ENCODE peak calls at places on chromosomes 7 and 10, in eight cellular contexts. One of them, this sample, is unnamed.

GRCh38 chr10:58806323-58806722 is 293.7 kb downstream of the BICC1 start:
- DNase-seq in body of pancreas: no peak
- DNase-seq in heart left ventricle: no peak
- DNase-seq in HCT116: no peak
- DNase-seq in esophagus squamous epithelium: no peak
- DNase-seq in tibial nerve: no peak
- DNase-seq in suprapubic skin: no peak
- DNase-seq in stomach: no peak
- DNase-seq in this sample: no peak

GRCh38 chr10:21090609-21091082 is 193.5 kb upstream of the NEBL start:
- DNase-seq in stomach: no peak
- DNase-seq in esophagus squamous epithelium: no peak
- DNase-seq in suprapubic skin: no peak
- DNase-seq in heart left ventricle: no peak
- DNase-seq in HCT116: no peak
- DNase-seq in body of pancreas: no peak
- DNase-seq in tibial nerve: no peak
- DNase-seq in this sample: no peak

GRCh38 chr7:54757711-54758110 is 1.3 kb downstream of the SEC61G start:
- DNase-seq in HCT116: no peak
- DNase-seq in heart left ventricle: no peak
- DNase-seq in esophagus squamous epithelium: no peak
- DNase-seq in suprapubic skin: no peak
- DNase-seq in tibial nerve: no peak
- DNase-seq in body of pancreas: no peak
- DNase-seq in stomach: no peak
- DNase-seq in this sample: no peak

GRCh38 chr10:17891435-17891834 is 60.3 kb upstream of the SLC39A12 start:
- DNase-seq in suprapubic skin: no peak
- DNase-seq in esophagus squamous epithelium: no peak
- DNase-seq in stomach: no peak
- DNase-seq in HCT116: no peak
- DNase-seq in tibial nerve: no peak
- DNase-seq in heart left ventricle: no peak
- DNase-seq in body of pancreas: peak; percentile 32
- DNase-seq in this sample: no peak

GRCh38 chr7:38284553-38284952 is 11.1 kb upstream of the TARP start:
- DNase-seq in tibial nerve: no peak
- DNase-seq in stomach: no peak
- DNase-seq in heart left ventricle: no peak
- DNase-seq in suprapubic skin: no peak
- DNase-seq in esophagus squamous epithelium: no peak
- DNase-seq in body of pancreas: no peak
- DNase-seq in HCT116: no peak
- DNase-seq in this sample: no peak

GRCh38 chr7:78563186-78563585 is 764.6 kb downstream of the PHTF2 start:
- DNase-seq in HCT116: no peak
- DNase-seq in suprapubic skin: no peak
- DNase-seq in stomach: no peak
- DNase-seq in tibial nerve: no peak
- DNase-seq in heart left ventricle: no peak
- DNase-seq in body of pancreas: no peak
- DNase-seq in esophagus squamous epithelium: no peak
- DNase-seq in this sample: no peak

GRCh38 chr7:97973206-97973658 is 16.8 kb downstream of the OCM2 start:
- DNase-seq in stomach: no peak
- DNase-seq in esophagus squamous epithelium: no peak
- DNase-seq in heart left ventricle: no peak
- DNase-seq in suprapubic skin: no peak
- DNase-seq in HCT116: peak; percentile 87
- DNase-seq in tibial nerve: no peak
- DNase-seq in body of pancreas: peak; percentile 95
- DNase-seq in this sample: no peak

GRCh38 chr7:77460057-77460486 is 43.9 kb upstream of the GSAP start:
- DNase-seq in esophagus squamous epithelium: no peak
- DNase-seq in tibial nerve: no peak
- DNase-seq in heart left ventricle: no peak
- DNase-seq in HCT116: peak; percentile 12
- DNase-seq in suprapubic skin: no peak
- DNase-seq in body of pancreas: no peak
- DNase-seq in stomach: no peak
- DNase-seq in this sample: no peak

GRCh38 chr7:131026297-131027003 is 292.4 kb upstream of the KLF14 start:
- DNase-seq in body of pancreas: no peak
- DNase-seq in HCT116: no peak
- DNase-seq in stomach: no peak
- DNase-seq in tibial nerve: no peak
- DNase-seq in suprapubic skin: no peak
- DNase-seq in heart left ventricle: no peak
- DNase-seq in esophagus squamous epithelium: no peak
- DNase-seq in this sample: no peak

GRCh38 chr10:123755061-123755460 is 88.9 kb downstream of the GPR26 start:
- DNase-seq in HCT116: no peak
- DNase-seq in stomach: no peak
- DNase-seq in suprapubic skin: no peak
- DNase-seq in esophagus squamous epithelium: no peak
- DNase-seq in body of pancreas: no peak
- DNase-seq in heart left ventricle: no peak
- DNase-seq in tibial nerve: no peak
- DNase-seq in this sample: no peak

DNA sequence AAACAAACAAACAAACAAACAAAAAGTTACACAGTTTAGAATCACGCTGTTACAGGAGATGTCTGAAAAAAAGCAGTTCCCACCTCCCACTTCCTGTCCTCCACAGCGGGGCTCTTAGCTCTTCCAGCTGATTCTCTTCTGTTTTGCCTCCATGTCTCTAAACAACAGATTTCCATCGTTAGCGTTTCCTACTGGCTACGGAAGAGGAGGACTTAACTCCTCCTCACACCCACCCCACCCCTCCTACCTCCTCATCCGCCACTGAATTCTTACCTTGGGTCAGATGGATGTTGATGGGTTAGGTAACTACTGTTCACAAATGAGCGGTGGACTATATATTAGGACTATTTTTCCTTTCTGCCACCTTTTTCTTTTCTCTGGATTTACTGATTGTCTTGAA is 36.8 kb upstream of the NUB1 start:
- DNase-seq in tibial nerve: no peak
- DNase-seq in body of pancreas: no peak
- DNase-seq in suprapubic skin: no peak
- DNase-seq in stomach: no peak
- DNase-seq in esophagus squamous epithelium: no peak
- DNase-seq in HCT116: no peak
- DNase-seq in heart left ventricle: no peak
- DNase-seq in this sample: no peak
- H3K4me3 ChIP-seq in tibial nerve: no peak overlapping the region
- H3K4me3 ChIP-seq in body of pancreas: no peak overlapping the region
- H3K4me3 ChIP-seq in suprapubic skin: no peak overlapping the region
- H3K4me3 ChIP-seq in stomach: no peak overlapping the region
- H3K4me3 ChIP-seq in esophagus squamous epithelium: no peak overlapping the region
- H3K4me3 ChIP-seq in HCT116: no peak overlapping the region
- H3K4me3 ChIP-seq in heart left ventricle: peak overlapping the region; percentile 19
- H3K4me3 ChIP-seq in this sample: no peak overlapping the region

GRCh38 chr7:48703446-48703845 is 220.9 kb upstream of the CDC14C start:
- DNase-seq in heart left ventricle: no peak
- DNase-seq in stomach: no peak
- DNase-seq in suprapubic skin: no peak
- DNase-seq in body of pancreas: no peak
- DNase-seq in esophagus squamous epithelium: no peak
- DNase-seq in tibial nerve: no peak
- DNase-seq in HCT116: no peak
- DNase-seq in this sample: no peak

GRCh38 chr7:48710995-48711394 is 213.4 kb upstream of the CDC14C start:
- DNase-seq in heart left ventricle: no peak
- DNase-seq in body of pancreas: no peak
- DNase-seq in esophagus squamous epithelium: no peak
- DNase-seq in stomach: no peak
- DNase-seq in suprapubic skin: no peak
- DNase-seq in tibial nerve: no peak
- DNase-seq in HCT116: no peak
- DNase-seq in this sample: no peak

DNA sequence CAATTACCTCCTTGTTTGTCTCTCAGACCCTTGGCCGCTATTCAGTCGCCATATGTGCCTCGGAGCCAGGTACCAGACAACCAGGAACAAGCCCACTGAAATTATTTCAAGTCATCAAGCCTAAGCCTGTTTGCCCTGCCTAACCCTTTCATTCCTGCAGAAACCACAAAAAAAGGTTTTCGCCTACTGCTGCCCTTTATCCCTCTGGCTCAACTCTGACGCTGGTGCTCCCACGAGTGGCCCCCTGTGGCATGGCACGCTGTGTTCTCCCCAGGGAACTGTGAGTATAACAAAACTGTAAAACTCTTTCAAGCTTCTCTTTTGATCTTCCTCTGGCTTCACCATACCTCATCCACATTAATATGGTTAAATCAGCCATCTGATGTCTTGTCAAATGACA is 215.7 kb upstream of the CDC14C start:
- DNase-seq in body of pancreas: no peak
- DNase-seq in esophagus squamous epithelium: no peak
- DNase-seq in heart left ventricle: no peak
- DNase-seq in HCT116: no peak
- DNase-seq in suprapubic skin: no peak
- DNase-seq in stomach: no peak
- DNase-seq in tibial nerve: no peak
- DNase-seq in this sample: no peak
- H3K4me1 ChIP-seq in body of pancreas: no peaks in the 10 kb centered on the region
- H3K4me1 ChIP-seq in esophagus squamous epithelium: no peaks in the 10 kb centered on the region
- H3K4me1 ChIP-seq in heart left ventricle: no peaks in the 10 kb centered on the region
- H3K4me1 ChIP-seq in HCT116: no peaks in the 10 kb centered on the region
- H3K4me1 ChIP-seq in suprapubic skin: no peaks in the 10 kb centered on the region
- H3K4me1 ChIP-seq in stomach: no peaks in the 10 kb centered on the region
- H3K4me1 ChIP-seq in tibial nerve: no peaks in the 10 kb centered on the region
- H3K4me1 ChIP-seq in this sample: no peaks in the 10 kb centered on the region

GRCh38 chr7:95594185-95594584 is 2.1 kb downstream of the PDK4 start:
- DNase-seq in stomach: no peak
- DNase-seq in suprapubic skin: no peak
- DNase-seq in heart left ventricle: no peak
- DNase-seq in HCT116: no peak
- DNase-seq in tibial nerve: no peak
- DNase-seq in esophagus squamous epithelium: no peak
- DNase-seq in body of pancreas: no peak
- DNase-seq in this sample: no peak

GRCh38 chr7:95599069-95599468 is 2.8 kb upstream of the PDK4 start:
- DNase-seq in body of pancreas: no peak
- DNase-seq in suprapubic skin: no peak
- DNase-seq in HCT116: no peak
- DNase-seq in heart left ventricle: no peak
- DNase-seq in esophagus squamous epithelium: no peak
- DNase-seq in stomach: no peak
- DNase-seq in tibial nerve: no peak
- DNase-seq in this sample: no peak

GRCh38 chr7:95598511-95598910 is 2.2 kb upstream of the PDK4 start:
- DNase-seq in tibial nerve: no peak
- DNase-seq in heart left ventricle: no peak
- DNase-seq in suprapubic skin: no peak
- DNase-seq in esophagus squamous epithelium: no peak
- DNase-seq in stomach: no peak
- DNase-seq in body of pancreas: no peak
- DNase-seq in HCT116: no peak
- DNase-seq in this sample: no peak

GRCh38 chr7:95595825-95596182 is 512 bp downstream of the PDK4 start:
- DNase-seq in heart left ventricle: no peak
- DNase-seq in tibial nerve: no peak
- DNase-seq in body of pancreas: peak; percentile 59
- DNase-seq in esophagus squamous epithelium: no peak
- DNase-seq in stomach: no peak
- DNase-seq in suprapubic skin: no peak
- DNase-seq in HCT116: no peak
- DNase-seq in this sample: no peak

DNA sequence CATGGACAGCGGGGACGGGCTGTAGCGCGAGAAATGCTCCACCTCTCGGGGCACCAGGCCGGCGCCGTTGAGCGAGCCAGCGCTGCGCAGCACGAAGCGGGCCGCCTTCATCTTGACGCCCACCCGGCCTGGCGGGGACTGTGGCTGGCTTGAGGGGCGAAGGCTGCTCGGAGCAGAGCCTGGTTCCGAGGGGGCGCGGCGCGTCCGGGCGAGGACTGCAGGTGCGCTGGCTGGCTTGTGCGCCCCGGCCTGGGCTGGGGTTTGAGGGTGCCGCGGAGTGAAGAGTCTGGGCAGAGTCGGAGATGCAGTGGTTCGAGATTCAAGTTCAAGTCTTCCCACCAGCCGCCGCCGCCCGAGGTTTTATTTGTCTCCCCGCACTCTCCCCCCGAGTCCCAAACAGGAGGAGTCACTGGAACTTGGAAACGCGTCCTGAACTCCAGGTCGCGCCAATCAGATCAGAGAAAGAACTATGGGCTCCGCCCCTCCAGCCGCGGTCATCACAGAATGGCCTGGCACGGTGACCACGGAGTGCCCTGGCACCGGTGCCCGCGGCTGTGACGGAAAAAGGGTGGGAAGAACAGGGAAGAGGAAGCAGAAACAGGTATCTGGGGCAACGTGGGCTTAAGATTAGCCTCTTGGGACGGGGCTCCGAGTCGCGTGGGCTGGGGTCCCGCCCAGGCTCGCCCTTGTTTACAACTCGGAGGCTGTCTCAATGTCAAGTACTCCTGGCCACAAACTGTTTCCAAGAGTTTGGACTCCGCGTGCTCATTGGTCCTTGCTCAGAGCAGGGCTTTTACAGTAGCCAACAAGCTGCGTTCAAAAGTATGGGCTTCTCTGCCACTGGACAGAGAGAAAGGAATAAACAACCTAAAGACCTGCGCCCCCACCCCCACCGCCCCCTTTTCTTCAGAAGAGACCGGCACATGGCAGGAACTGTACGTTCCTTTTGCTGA is at the start of gene PDK4:
- DNase-seq in HCT116: peak; percentile 51
- DNase-seq in heart left ventricle: peak; percentile 95
- DNase-seq in body of pancreas: peak; percentile 99
- DNase-seq in esophagus squamous epithelium: peak; percentile 20
- DNase-seq in suprapubic skin: peak; percentile 97
- DNase-seq in stomach: peak; percentile 98
- DNase-seq in tibial nerve: peak; percentile 98
- DNase-seq in this sample: peak; percentile 92
- TF ChIP-seq POLR2A in HCT116: no peak
- TF ChIP-seq POLR2A in heart left ventricle: peak; percentile 100
- TF ChIP-seq POLR2A in body of pancreas: peak; percentile 99
- TF ChIP-seq POLR2A in esophagus squamous epithelium: peak; percentile 82
- TF ChIP-seq POLR2A in suprapubic skin: peak; percentile 98
- TF ChIP-seq POLR2A in stomach: no peak
- TF ChIP-seq POLR2A in tibial nerve: peak; percentile 98
- TF ChIP-seq POLR2A in this sample: peak; percentile 86

DNA sequence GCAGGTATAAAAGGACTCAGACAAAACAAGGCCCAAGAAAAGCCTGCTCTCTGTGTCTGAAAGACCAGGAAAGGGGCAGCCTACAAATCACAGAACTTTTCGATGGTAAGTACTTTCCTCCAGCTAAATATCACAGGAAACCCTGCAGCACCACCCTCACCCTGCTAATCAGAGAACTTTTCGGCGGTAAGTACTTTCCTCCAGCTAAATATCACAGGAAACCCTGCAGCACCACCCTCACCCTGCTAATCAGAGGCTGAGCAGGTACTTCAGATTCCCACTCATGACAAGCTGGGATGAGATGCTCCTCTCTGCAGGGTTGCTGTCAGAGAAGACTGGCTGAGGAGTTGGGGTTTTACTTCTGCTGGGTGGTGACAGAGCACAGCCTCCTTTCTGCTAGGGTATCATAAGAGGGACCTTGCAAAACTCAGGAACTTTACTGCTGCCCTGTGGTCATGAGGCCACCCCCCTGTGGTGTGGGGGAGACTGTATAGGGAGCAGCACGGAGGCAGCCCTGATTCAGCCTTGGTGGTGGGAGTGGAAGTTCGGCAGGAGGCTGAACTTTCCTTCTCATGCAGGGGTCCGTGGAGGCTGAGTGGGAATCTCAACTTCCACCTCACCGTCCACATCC is 7.2 kb downstream of the WDR37 start:
- DNase-seq in esophagus squamous epithelium: no peak
- DNase-seq in body of pancreas: no peak
- DNase-seq in HCT116: no peak
- DNase-seq in suprapubic skin: no peak
- DNase-seq in stomach: no peak
- DNase-seq in tibial nerve: no peak
- DNase-seq in heart left ventricle: no peak
- DNase-seq in this sample: no peak
- H3K4me3 ChIP-seq in esophagus squamous epithelium: no peak overlapping the region
- H3K4me3 ChIP-seq in body of pancreas: no peak overlapping the region
- H3K4me3 ChIP-seq in HCT116: no peak overlapping the region
- H3K4me3 ChIP-seq in suprapubic skin: no peak overlapping the region
- H3K4me3 ChIP-seq in stomach: no peak overlapping the region
- H3K4me3 ChIP-seq in tibial nerve: no peak overlapping the region
- H3K4me3 ChIP-seq in heart left ventricle: no peak overlapping the region
- H3K4me3 ChIP-seq in this sample: no peak overlapping the region

This sample was measured in uterus.